ENCODE peak calls at places on chromosomes 12 and 14, in five cellular contexts. C is HepG2, V is GM12878, M is H1, Y is K562. K is an unnamed sample.

GRCh38 chr12:111220363-111220762 is 148.5 kb downstream of the PHETA1 start:
- DNase-seq in M (no peak), C (no peak), V (no peak), Y (no peak), K (no peak)

GRCh38 chr12:29552324-29552927 is 54.9 kb upstream of the OVCH1 start:
- DNase-seq in C (peak), V (no peak), Y (peak), M (peak), K (peak)

GRCh38 chr12:118206107-118206412 is 70.1 kb downstream of the PEBP1 start:
- DNase-seq in C (peak), V (no peak), Y (no peak), M (no peak), K (no peak)

GRCh38 chr12:67586951-67587350 is 61.6 kb upstream of the DYRK2 start:
- DNase-seq in M (no peak), V (no peak), C (no peak), Y (no peak), K (no peak)

GRCh38 chr14:23562822-23563472 is 4.6 kb downstream of the AP1G2 start:
- DNase-seq in C (peak), Y (peak), V (no peak), M (no peak), K (no peak)

GRCh38 chr12:129486931-129487330 is 416.9 kb downstream of the TMEM132D start:
- DNase-seq in Y (no peak), V (no peak), M (no peak), C (no peak), K (no peak)

GRCh38 chr12:18849761-18850160 is 111.8 kb downstream of the CAPZA3 start:
- DNase-seq in Y (no peak), C (no peak), M (no peak), V (no peak), K (no peak)

GRCh38 chr14:100142073-100143040 is 17.1 kb downstream of the DEGS2 start:
- DNase-seq in Y (peak), V (no peak), C (no peak), M (no peak), K (no peak)

GRCh38 chr12:65511134-65511912 is 232.8 kb downstream of the MSRB3 start:
- DNase-seq in C (no peak), M (no peak), Y (no peak), V (no peak), K (no peak)

GRCh38 chr12:14258468-14258947 is 107.0 kb upstream of the ATF7IP start:
- DNase-seq in V (no peak), C (no peak), Y (peak), M (no peak), K (no peak)

GRCh38 chr12:104747330-104747729 is 210.8 kb downstream of the SLC41A2 start:
- DNase-seq in Y (no peak), V (no peak), C (no peak), M (no peak), K (no peak)

GRCh38 chr12:132623072-132623869 is 4.7 kb downstream of the P2RX2 start:
- DNase-seq in M (no peak), Y (no peak), V (no peak), C (no peak), K (no peak)

GRCh38 chr12:131827961-131828534 is at the start of gene MMP17:
- DNase-seq in Y (peak), C (no peak), V (no peak), M (no peak), K (no peak)

GRCh38 chr14:68016243-68016914 is 196.8 kb downstream of the RAD51B start:
- DNase-seq in C (no peak), V (no peak), Y (no peak), M (no peak), K (no peak)

GRCh38 chr12:96471368-96472040 is 17.9 kb upstream of the CFAP54 start:
- DNase-seq in Y (no peak), C (no peak), M (no peak), V (no peak), K (no peak)
- H2AFZ ChIP-seq in Y (no peak), C (no peak), M (peak), V (no peak), K (no peak)

GRCh38 chr12:121927798-121928197 is 9.4 kb downstream of the CFAP251 start:
- DNase-seq in Y (no peak), C (no peak), M (no peak), V (no peak), K (no peak)
- TF ChIP-seq SP1 in Y (no peak), C (no peak), M (no peak), V (no peak), K (no peak)

GRCh38 chr12:69570000-69570516 is 15.2 kb upstream of the CCT2 start:
- DNase-seq in Y (no peak), V (no peak), M (no peak), C (no peak), K (peak)
- TF ChIP-seq ZNF274 in Y (no peak), V (no peak), M (no peak), C (no peak), K (no peak)

DNA sequence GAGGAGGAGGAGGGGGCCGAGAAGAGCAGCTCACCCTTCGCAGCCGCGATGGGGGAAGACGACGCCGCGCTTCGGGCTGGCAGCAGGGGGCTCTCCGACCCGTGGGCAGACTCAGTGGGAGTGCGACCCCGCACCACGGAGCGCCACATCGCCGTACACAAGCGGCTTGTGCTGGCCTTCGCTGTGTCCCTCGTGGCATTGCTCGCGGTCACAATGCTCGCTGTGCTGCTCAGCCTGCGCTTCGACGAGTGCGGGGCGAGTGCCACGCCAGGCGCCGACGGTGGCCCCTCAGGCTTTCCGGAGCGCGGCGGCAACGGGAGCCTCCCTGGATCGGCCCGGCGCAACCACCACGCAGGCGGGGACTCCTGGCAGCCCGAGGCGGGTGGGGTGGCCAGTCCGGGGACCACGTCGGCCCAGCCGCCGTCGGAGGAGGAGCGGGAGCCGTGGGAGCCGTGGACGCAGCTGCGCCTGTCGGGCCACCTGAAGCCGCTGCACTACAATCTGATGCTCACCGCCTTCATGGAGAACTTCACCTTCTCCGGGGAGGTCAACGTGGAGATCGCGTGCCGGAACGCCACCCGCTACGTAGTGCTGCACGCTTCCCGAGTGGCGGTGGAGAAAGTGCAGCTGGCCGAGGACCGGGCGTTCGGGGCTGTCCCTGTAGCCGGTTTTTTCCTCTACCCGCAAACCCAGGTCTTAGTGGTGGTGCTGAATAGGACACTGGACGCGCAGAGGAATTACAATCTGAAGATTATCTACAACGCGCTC is 745 bp downstream of the TRHDE start:
- DNase-seq in M (no peak), C (no peak), Y (no peak), V (no peak), K (no peak)
- H2AFZ ChIP-seq in M (peak), C (no peak), Y (no peak), V (no peak), K (no peak)

GRCh38 chr12:49131051-49131972 is at the start of gene TUBA1B:
- DNase-seq in M (peak), Y (peak), V (peak), C (peak), K (peak)
- TF ChIP-seq SP1 in M (peak), Y (peak), V (peak), C (peak), K (peak)

GRCh38 chr12:77644915-77645605 is 185.6 kb upstream of the NAV3 start:
- DNase-seq in M (no peak), Y (no peak), V (no peak), C (no peak), K (no peak)

GRCh38 chr12:77640356-77640755 is 190.3 kb upstream of the NAV3 start:
- DNase-seq in C (no peak), Y (no peak), V (no peak), M (no peak), K (no peak)

GRCh38 chr12:77645966-77646598 is 184.6 kb upstream of the NAV3 start:
- DNase-seq in M (no peak), Y (no peak), V (no peak), C (no peak), K (no peak)

GRCh38 chr12:77642246-77642645 is 188.4 kb upstream of the NAV3 start:
- DNase-seq in C (no peak), V (no peak), M (no peak), Y (no peak), K (no peak)
- TF ChIP-seq ZNF274 in C (no peak), V (no peak), M (no peak), Y (no peak), K (no peak)

K was measured in HCT116.